ENCODE peak calls at places on chromosomes 5 and 9, in seven cellular contexts. B is MCF 10A, V is endothelial cell, O is mesothelial cell of epicardium, N is uterus, S is WTC11, F is astrocyte. Z is an unnamed sample.

GRCh38 chr9:89756891-89757537 is 152.2 kb downstream of the GADD45G start:
- DNase-seq in B (peak; percentile 25), V (no peak), O (no peak), N (no peak), S (no peak), F (no peak), Z (no peak)

GRCh38 chr5:125349432-125349831 is 603.0 kb upstream of the ZNF608 start:
- DNase-seq in B (no peak), V (no peak), O (no peak), N (no peak), S (no peak), F (peak; percentile 24), Z (no peak)

GRCh38 chr5:156402387-156402921 is 75.5 kb downstream of the SGCD start:
- DNase-seq in B (peak; percentile 58), V (no peak), O (no peak), N (no peak), S (peak; percentile 70), F (peak; percentile 39), Z (no peak)

GRCh38 chr5:95808686-95809413 is 13.7 kb downstream of the GLRX start:
- DNase-seq in B (no peak), V (no peak), O (no peak), N (peak; percentile 80), S (no peak), F (no peak), Z (no peak)

GRCh38 chr9:78150983-78151356 is 84.9 kb upstream of the CEP78 start:
- DNase-seq in B (no peak), V (no peak), O (no peak), N (no peak), S (no peak), F (no peak), Z (no peak)

GRCh38 chr9:20340161-20340861 is 282.0 kb downstream of the MLLT3 start:
- DNase-seq in B (no peak), V (no peak), O (no peak), N (no peak), S (peak; percentile 22), F (peak; percentile 39), Z (no peak)

GRCh38 chr5:107799306-107799705 is 128.6 kb upstream of the EFNA5 start:
- DNase-seq in B (no peak), V (no peak), O (no peak), N (no peak), S (no peak), F (no peak), Z (no peak)

GRCh38 chr5:38458174-38458573 is 98.3 kb downstream of the LIFR start:
- DNase-seq in B (no peak), V (no peak), O (no peak), N (no peak), S (no peak), F (no peak), Z (no peak)

GRCh38 chr5:77431719-77432118 is 60.4 kb downstream of the WDR41 start:
- DNase-seq in B (no peak), V (no peak), O (no peak), N (no peak), S (no peak), F (no peak), Z (no peak)

GRCh38 chr5:78677777-78678668 is 29.5 kb upstream of the LHFPL2 start:
- DNase-seq in B (peak; percentile 77), V (no peak), O (no peak), N (peak; percentile 85), S (no peak), F (peak; percentile 98), Z (no peak)

GRCh38 chr5:96884995-96885394 is 8.7 kb downstream of the ERAP2 start:
- DNase-seq in B (no peak), V (no peak), O (no peak), N (no peak), S (no peak), F (no peak), Z (no peak)

GRCh38 chr5:96175090-96175489 is 213.4 kb upstream of the ELL2 start:
- DNase-seq in B (peak; percentile 43), V (no peak), O (no peak), N (no peak), S (no peak), F (no peak), Z (no peak)

GRCh38 chr5:52878671-52879070 is 91.0 kb downstream of the ITGA1 start:
- DNase-seq in B (peak; percentile 73), V (no peak), O (no peak), N (no peak), S (no peak), F (peak; percentile 61), Z (no peak)

GRCh38 chr5:1116109-1116735 is 4.4 kb upstream of the SLC12A7 start:
- DNase-seq in B (no peak), V (no peak), O (no peak), N (no peak), S (no peak), F (no peak), Z (no peak)

GRCh38 chr9:81292056-81292805 is 397.1 kb downstream of the TLE1 start:
- DNase-seq in B (no peak), V (no peak), O (no peak), N (no peak), S (peak; percentile 13), F (no peak), Z (no peak)

GRCh38 chr5:88724201-88724600 is 158.8 kb downstream of the MEF2C start:
- DNase-seq in B (peak; percentile 8), V (no peak), O (no peak), N (no peak), S (no peak), F (peak; percentile 11), Z (no peak)

GRCh38 chr9:121613009-121613766 is 38.2 kb upstream of the DAB2IP start:
- DNase-seq in B (peak; percentile 71), V (no peak), O (no peak), N (no peak), S (no peak), F (no peak), Z (no peak)

GRCh38 chr5:66814146-66814991 is 218.2 kb downstream of the MAST4 start:
- DNase-seq in B (peak; percentile 69), V (peak; percentile 50), O (peak; percentile 39), N (peak; percentile 39), S (peak; percentile 37), F (peak; percentile 20), Z (no peak)

GRCh38 chr5:117318528-117318927 is 743.9 kb upstream of the SEMA6A start:
- DNase-seq in B (no peak), V (peak; percentile 7), O (no peak), N (no peak), S (peak; percentile 32), F (no peak), Z (no peak)
- TF ChIP-seq CTCF in B (no peak), V (no peak), O (no peak), N (no peak), S (peak; percentile 18), F (no peak), Z (no peak)

DNA sequence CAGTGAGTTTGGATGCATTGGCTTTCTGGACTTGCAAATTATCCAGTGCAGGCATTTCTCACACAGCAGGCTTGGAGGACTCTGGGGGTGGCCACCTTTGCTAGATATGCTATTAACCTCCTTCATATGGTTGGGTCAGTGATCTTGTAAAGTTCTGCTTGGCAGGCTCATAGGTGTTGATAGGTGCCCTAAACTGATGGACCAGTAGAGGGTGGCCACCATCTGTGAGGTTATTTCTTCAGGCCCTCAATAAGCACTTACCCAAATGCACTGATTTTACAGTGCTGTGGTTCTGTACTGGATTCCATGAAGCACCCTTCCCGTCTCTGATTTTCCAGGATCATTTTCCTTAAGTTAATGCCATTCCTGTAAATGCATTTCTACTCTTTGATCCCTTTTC is 216.3 kb downstream of the COMMD10 start:
- DNase-seq in B (no peak), V (no peak), O (no peak), N (no peak), S (no peak), F (no peak), Z (no peak)
- TF ChIP-seq CTCF in B (no peak), V (no peak), O (no peak), N (no peak), S (no peak), F (no peak), Z (no peak)

GRCh38 chr9:80285325-80285724 is 713.6 kb downstream of the TLE4 start:
- DNase-seq in B (peak; percentile 54), V (no peak), O (no peak), N (no peak), S (peak; percentile 14), F (peak; percentile 6), Z (no peak)
- TF ChIP-seq CTCF in B (no peak), V (no peak), O (no peak), N (no peak), S (no peak), F (peak; percentile 31), Z (peak; percentile 43)

GRCh38 chr5:123001801-123002200 is 34.7 kb downstream of the PPIC start:
- DNase-seq in B (no peak), V (no peak), O (no peak), N (no peak), S (no peak), F (no peak), Z (no peak)

GRCh38 chr5:123000731-123001130 is 35.8 kb downstream of the PPIC start:
- DNase-seq in B (no peak), V (no peak), O (no peak), N (no peak), S (no peak), F (no peak), Z (no peak)

GRCh38 chr5:122996102-122996501 is 40.4 kb downstream of the PPIC start:
- DNase-seq in B (no peak), V (no peak), O (no peak), N (no peak), S (no peak), F (no peak), Z (no peak)

GRCh38 chr5:122997294-122997693 is 39.2 kb downstream of the PPIC start:
- DNase-seq in B (no peak), V (no peak), O (no peak), N (no peak), S (no peak), F (no peak), Z (no peak)

GRCh38 chr5:122999947-123000563 is 36.5 kb downstream of the PPIC start:
- DNase-seq in B (peak; percentile 75), V (peak; percentile 80), O (no peak), N (no peak), S (peak; percentile 79), F (peak; percentile 6), Z (no peak)
- TF ChIP-seq CTCF in B (peak; percentile 74), V (peak; percentile 70), O (no peak), N (peak; percentile 15), S (peak; percentile 58), F (peak; percentile 21), Z (no peak)

DNA sequence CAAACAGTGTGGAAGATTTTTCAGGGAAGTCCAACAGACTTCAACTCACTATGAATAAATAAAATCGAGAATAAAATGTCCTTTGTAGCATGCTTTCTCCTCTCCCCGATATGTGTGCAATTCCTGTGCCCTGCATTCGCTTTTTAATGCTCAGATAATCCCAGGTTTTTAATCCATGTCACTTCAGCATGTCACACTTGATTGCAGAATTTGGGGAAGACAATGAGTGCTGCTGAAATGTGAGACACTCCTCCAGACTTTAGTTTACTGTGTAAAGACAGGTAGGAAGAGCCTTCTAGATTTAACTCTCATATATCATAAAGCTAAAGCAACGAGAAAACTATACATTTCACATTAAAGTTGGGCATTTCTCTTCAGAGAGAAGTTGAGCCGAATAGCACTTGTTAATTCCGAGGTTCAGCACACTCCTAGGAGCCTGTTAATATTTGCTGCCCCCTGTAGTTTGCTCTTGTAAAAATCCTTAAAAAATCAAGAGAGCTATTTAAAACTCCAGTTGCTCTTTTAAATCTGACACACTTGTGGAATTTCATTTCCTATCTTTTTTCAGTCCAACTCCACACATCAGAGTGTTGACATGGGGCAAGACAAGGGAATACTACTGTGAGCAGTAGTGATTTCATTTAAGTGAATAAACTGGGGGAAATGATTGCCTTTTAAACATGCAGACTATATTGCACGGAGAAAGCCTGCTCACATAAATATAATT is 1096.1 kb upstream of the DMAC1 start:
- DNase-seq in B (peak; percentile 47), V (peak; percentile 6), O (no peak), N (no peak), S (no peak), F (peak; percentile 11), Z (no peak)
- TF ChIP-seq CTCF in B (peak; percentile 46), V (peak; percentile 64), O (peak; percentile 61), N (peak; percentile 46), S (peak; percentile 31), F (peak; percentile 54), Z (peak; percentile 70)

Z was measured in D721Med.